ENCODE peak calls at places on chromosomes 7 and 10, in five cellular contexts. O, C, N, U and D are unnamed samples.

GRCh38 chr7:106657085-106657991 is 3.6 kb downstream of the CCDC71L start:
- DNase-seq in O (no peak), C (no peak), N (no peak), U (peak), D (no peak)

GRCh38 chr7:74625446-74625845 is 32.1 kb upstream of the GTF2I start:
- DNase-seq in O (no peak), C (no peak), N (no peak), U (peak), D (no peak)

GRCh38 chr7:44881610-44882009 is 3.7 kb downstream of the PURB start:
- DNase-seq in O (peak), C (no peak), N (peak), U (peak), D (no peak)

GRCh38 chr10:11080564-11080984 is 62.9 kb downstream of the CELF2 start:
- DNase-seq in O (no peak), C (no peak), N (no peak), U (no peak), D (no peak)

GRCh38 chr7:93160410-93160809 is 12.2 kb upstream of the SAMD9L start:
- DNase-seq in O (no peak), C (no peak), N (no peak), U (no peak), D (no peak)

GRCh38 chr7:7349156-7349555 is 166.8 kb downstream of the C1GALT1 start:
- DNase-seq in O (no peak), C (no peak), N (no peak), U (no peak), D (no peak)

GRCh38 chr7:70574970-70575799 is 556.8 kb upstream of the GALNT17 start:
- DNase-seq in O (no peak), C (no peak), N (peak), U (no peak), D (no peak)

GRCh38 chr10:3528271-3528670 is 256.7 kb downstream of the KLF6 start:
- DNase-seq in O (no peak), C (no peak), N (no peak), U (no peak), D (no peak)

GRCh38 chr7:25675789-25676474 is 447.6 kb upstream of the NPVF start:
- DNase-seq in O (peak), C (no peak), N (no peak), U (no peak), D (no peak)

GRCh38 chr10:102121739-102122372 is 1.7 kb upstream of the LDB1 start:
- DNase-seq in O (no peak), C (no peak), N (no peak), U (no peak), D (no peak)